ENCODE peak calls at places on chromosome 15, in eight cellular contexts. One of them, this sample, is unnamed. For H3K4me1, the result is how much of the 10 kb centered on the place peaks cover.

GRCh38 chr15:56468271-56468912 is 3.5 kb upstream of the MNS1 start:
- DNase-seq in heart left ventricle: no peak
- DNase-seq in adrenal gland: no peak
- DNase-seq in ovary: no peak
- DNase-seq in HCT116: no peak
- DNase-seq in IMR-90: peak
- DNase-seq in Peyer's patch: no peak
- DNase-seq in transverse colon: no peak
- DNase-seq in this sample: no peak

GRCh38 chr15:29676961-29677402 is 145.3 kb downstream of the TJP1 start:
- DNase-seq in heart left ventricle: no peak
- DNase-seq in adrenal gland: no peak
- DNase-seq in ovary: no peak
- DNase-seq in HCT116: no peak
- DNase-seq in IMR-90: peak
- DNase-seq in Peyer's patch: no peak
- DNase-seq in transverse colon: no peak
- DNase-seq in this sample: no peak

GRCh38 chr15:44598066-44598465 is 61.1 kb downstream of the EIF3J start:
- DNase-seq in heart left ventricle: no peak
- DNase-seq in adrenal gland: no peak
- DNase-seq in ovary: no peak
- DNase-seq in HCT116: no peak
- DNase-seq in IMR-90: no peak
- DNase-seq in Peyer's patch: no peak
- DNase-seq in transverse colon: no peak
- DNase-seq in this sample: no peak

GRCh38 chr15:43511012-43511885 is 6.2 kb upstream of the MAP1A start:
- DNase-seq in heart left ventricle: no peak
- DNase-seq in adrenal gland: no peak
- DNase-seq in ovary: no peak
- DNase-seq in HCT116: peak
- DNase-seq in IMR-90: no peak
- DNase-seq in Peyer's patch: no peak
- DNase-seq in transverse colon: no peak
- DNase-seq in this sample: no peak

GRCh38 chr15:39692464-39693327 is 89.9 kb downstream of the FSIP1 start:
- DNase-seq in heart left ventricle: no peak
- DNase-seq in adrenal gland: no peak
- DNase-seq in ovary: no peak
- DNase-seq in HCT116: no peak
- DNase-seq in IMR-90: no peak
- DNase-seq in Peyer's patch: no peak
- DNase-seq in transverse colon: no peak
- DNase-seq in this sample: no peak

GRCh38 chr15:64891546-64891945 is 20.2 kb upstream of the ANKDD1A start:
- DNase-seq in heart left ventricle: no peak
- DNase-seq in adrenal gland: no peak
- DNase-seq in ovary: no peak
- DNase-seq in HCT116: no peak
- DNase-seq in IMR-90: no peak
- DNase-seq in Peyer's patch: no peak
- DNase-seq in transverse colon: no peak
- DNase-seq in this sample: no peak

GRCh38 chr15:78355185-78355584 is 15.0 kb downstream of the CRABP1 start:
- DNase-seq in heart left ventricle: no peak
- DNase-seq in adrenal gland: no peak
- DNase-seq in ovary: no peak
- DNase-seq in HCT116: no peak
- DNase-seq in IMR-90: no peak
- DNase-seq in Peyer's patch: no peak
- DNase-seq in transverse colon: no peak
- DNase-seq in this sample: no peak

GRCh38 chr15:63104727-63105126 is 16.9 kb upstream of the LACTB start:
- DNase-seq in heart left ventricle: no peak
- DNase-seq in adrenal gland: no peak
- DNase-seq in ovary: no peak
- DNase-seq in HCT116: no peak
- DNase-seq in IMR-90: peak
- DNase-seq in Peyer's patch: no peak
- DNase-seq in transverse colon: no peak
- DNase-seq in this sample: no peak

GRCh38 chr15:71219646-71220045 is 104.4 kb downstream of the THSD4 start:
- DNase-seq in heart left ventricle: no peak
- DNase-seq in adrenal gland: no peak
- DNase-seq in ovary: no peak
- DNase-seq in HCT116: no peak
- DNase-seq in IMR-90: peak
- DNase-seq in Peyer's patch: no peak
- DNase-seq in transverse colon: no peak
- DNase-seq in this sample: no peak

GRCh38 chr15:85381850-85382751 is 1.7 kb downstream of the AKAP13 start:
- DNase-seq in heart left ventricle: no peak
- DNase-seq in adrenal gland: no peak
- DNase-seq in ovary: no peak
- DNase-seq in HCT116: no peak
- DNase-seq in IMR-90: no peak
- DNase-seq in Peyer's patch: no peak
- DNase-seq in transverse colon: no peak
- DNase-seq in this sample: no peak

GRCh38 chr15:71570736-71571135 is 239.6 kb upstream of the NR2E3 start:
- DNase-seq in heart left ventricle: no peak
- DNase-seq in adrenal gland: no peak
- DNase-seq in ovary: no peak
- DNase-seq in HCT116: no peak
- DNase-seq in IMR-90: no peak
- DNase-seq in Peyer's patch: no peak
- DNase-seq in transverse colon: no peak
- DNase-seq in this sample: no peak

GRCh38 chr15:44490628-44491027 is 46.3 kb upstream of the EIF3J start:
- DNase-seq in heart left ventricle: no peak
- DNase-seq in adrenal gland: no peak
- DNase-seq in ovary: no peak
- DNase-seq in HCT116: no peak
- DNase-seq in IMR-90: peak
- DNase-seq in Peyer's patch: no peak
- DNase-seq in transverse colon: no peak
- DNase-seq in this sample: no peak

GRCh38 chr15:51706347-51706746 is 25.0 kb downstream of the SCG3 start:
- DNase-seq in heart left ventricle: no peak
- DNase-seq in adrenal gland: no peak
- DNase-seq in ovary: no peak
- DNase-seq in HCT116: no peak
- DNase-seq in IMR-90: no peak
- DNase-seq in Peyer's patch: no peak
- DNase-seq in transverse colon: no peak
- DNase-seq in this sample: no peak

GRCh38 chr15:59814409-59814808 is 125.3 kb upstream of the BNIP2 start:
- DNase-seq in heart left ventricle: no peak
- DNase-seq in adrenal gland: no peak
- DNase-seq in ovary: no peak
- DNase-seq in HCT116: no peak
- DNase-seq in IMR-90: no peak
- DNase-seq in Peyer's patch: no peak
- DNase-seq in transverse colon: no peak
- DNase-seq in this sample: no peak

GRCh38 chr15:74396445-74397238 is 29.2 kb upstream of the CYP11A1 start:
- DNase-seq in heart left ventricle: no peak
- DNase-seq in adrenal gland: no peak
- DNase-seq in ovary: no peak
- DNase-seq in HCT116: peak
- DNase-seq in IMR-90: peak
- DNase-seq in Peyer's patch: peak
- DNase-seq in transverse colon: peak
- DNase-seq in this sample: peak

GRCh38 chr15:63231717-63232116 is 42.3 kb downstream of the RAB8B start:
- DNase-seq in heart left ventricle: no peak
- DNase-seq in adrenal gland: no peak
- DNase-seq in ovary: no peak
- DNase-seq in HCT116: no peak
- DNase-seq in IMR-90: no peak
- DNase-seq in Peyer's patch: no peak
- DNase-seq in transverse colon: no peak
- DNase-seq in this sample: no peak

GRCh38 chr15:74499366-74499765 is 38.4 kb upstream of the UBL7 start:
- DNase-seq in heart left ventricle: no peak
- DNase-seq in adrenal gland: no peak
- DNase-seq in ovary: no peak
- DNase-seq in HCT116: no peak
- DNase-seq in IMR-90: no peak
- DNase-seq in Peyer's patch: no peak
- DNase-seq in transverse colon: no peak
- DNase-seq in this sample: no peak

GRCh38 chr15:92653836-92654524 is 1.6 kb downstream of the FAM174B start:
- DNase-seq in heart left ventricle: peak
- DNase-seq in adrenal gland: no peak
- DNase-seq in ovary: no peak
- DNase-seq in HCT116: no peak
- DNase-seq in IMR-90: no peak
- DNase-seq in Peyer's patch: peak
- DNase-seq in transverse colon: peak
- DNase-seq in this sample: peak
- TF ChIP-seq POLR2A in heart left ventricle: no peak
- TF ChIP-seq POLR2A in adrenal gland: no peak
- TF ChIP-seq POLR2A in ovary: no peak
- TF ChIP-seq POLR2A in HCT116: no peak
- TF ChIP-seq POLR2A in IMR-90: no peak
- TF ChIP-seq POLR2A in Peyer's patch: no peak
- TF ChIP-seq POLR2A in transverse colon: no peak
- TF ChIP-seq POLR2A in this sample: no peak

GRCh38 chr15:80160570-80161156 is 7.9 kb downstream of the FAH start:
- DNase-seq in heart left ventricle: peak
- DNase-seq in adrenal gland: peak
- DNase-seq in ovary: no peak
- DNase-seq in HCT116: no peak
- DNase-seq in IMR-90: peak
- DNase-seq in Peyer's patch: peak
- DNase-seq in transverse colon: peak
- DNase-seq in this sample: no peak
- H3K27ac ChIP-seq in heart left ventricle: no peak
- H3K27ac ChIP-seq in adrenal gland: peak
- H3K27ac ChIP-seq in ovary: no peak
- H3K27ac ChIP-seq in HCT116: no peak
- H3K27ac ChIP-seq in IMR-90: peak
- H3K27ac ChIP-seq in Peyer's patch: peak
- H3K27ac ChIP-seq in transverse colon: peak
- H3K27ac ChIP-seq in this sample: no peak

GRCh38 chr15:41561104-41561776 is 2.2 kb downstream of the TYRO3 start:
- DNase-seq in heart left ventricle: no peak
- DNase-seq in adrenal gland: no peak
- DNase-seq in ovary: peak
- DNase-seq in HCT116: no peak
- DNase-seq in IMR-90: no peak
- DNase-seq in Peyer's patch: no peak
- DNase-seq in transverse colon: no peak
- DNase-seq in this sample: no peak

GRCh38 chr15:41561777-41562145 is 2.7 kb downstream of the TYRO3 start:
- DNase-seq in heart left ventricle: peak
- DNase-seq in adrenal gland: no peak
- DNase-seq in ovary: peak
- DNase-seq in HCT116: no peak
- DNase-seq in IMR-90: peak
- DNase-seq in Peyer's patch: no peak
- DNase-seq in transverse colon: peak
- DNase-seq in this sample: no peak

GRCh38 chr15:41562258-41562657 is 3.2 kb downstream of the TYRO3 start:
- DNase-seq in heart left ventricle: no peak
- DNase-seq in adrenal gland: no peak
- DNase-seq in ovary: no peak
- DNase-seq in HCT116: no peak
- DNase-seq in IMR-90: no peak
- DNase-seq in Peyer's patch: no peak
- DNase-seq in transverse colon: no peak
- DNase-seq in this sample: no peak

GRCh38 chr15:41564286-41564959 is 5.4 kb downstream of the TYRO3 start:
- DNase-seq in heart left ventricle: no peak
- DNase-seq in adrenal gland: peak
- DNase-seq in ovary: peak
- DNase-seq in HCT116: no peak
- DNase-seq in IMR-90: no peak
- DNase-seq in Peyer's patch: no peak
- DNase-seq in transverse colon: no peak
- DNase-seq in this sample: no peak

GRCh38 chr15:41562784-41563198 is 3.8 kb downstream of the TYRO3 start:
- DNase-seq in heart left ventricle: no peak
- DNase-seq in adrenal gland: no peak
- DNase-seq in ovary: peak
- DNase-seq in HCT116: no peak
- DNase-seq in IMR-90: peak
- DNase-seq in Peyer's patch: no peak
- DNase-seq in transverse colon: no peak
- DNase-seq in this sample: no peak
- H3K4me1 ChIP-seq in heart left ventricle: under half
- H3K4me1 ChIP-seq in adrenal gland: under half
- H3K4me1 ChIP-seq in ovary: under half
- H3K4me1 ChIP-seq in HCT116: under half
- H3K4me1 ChIP-seq in IMR-90: under half
- H3K4me1 ChIP-seq in Peyer's patch: under half
- H3K4me1 ChIP-seq in transverse colon: under half
- H3K4me1 ChIP-seq in this sample: under half

DNA sequence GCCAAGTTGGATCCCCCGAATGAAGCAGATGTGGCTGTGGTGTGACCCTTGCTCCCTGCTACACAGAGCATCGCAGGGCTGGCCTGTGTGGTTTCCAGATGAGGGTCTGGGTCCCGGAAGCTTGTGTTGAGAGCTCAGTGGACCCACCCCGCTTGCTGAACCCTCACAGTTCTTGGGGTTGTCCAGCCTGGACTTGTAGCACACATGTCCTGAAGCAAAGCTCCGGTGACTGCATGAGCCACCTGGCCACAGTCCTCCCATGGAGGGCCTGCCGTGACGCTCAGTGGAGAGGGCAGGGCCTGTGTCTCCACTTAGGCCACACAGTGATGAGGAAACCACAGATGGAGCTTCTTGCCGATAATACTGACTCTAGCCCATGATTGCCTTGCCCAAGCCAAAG is 62.7 kb downstream of the RGMA start:
- DNase-seq in heart left ventricle: no peak
- DNase-seq in adrenal gland: peak
- DNase-seq in ovary: no peak
- DNase-seq in HCT116: no peak
- DNase-seq in IMR-90: no peak
- DNase-seq in Peyer's patch: peak
- DNase-seq in transverse colon: no peak
- DNase-seq in this sample: no peak
- TF ChIP-seq POLR2A in heart left ventricle: no peak
- TF ChIP-seq POLR2A in adrenal gland: no peak
- TF ChIP-seq POLR2A in ovary: no peak
- TF ChIP-seq POLR2A in HCT116: no peak
- TF ChIP-seq POLR2A in IMR-90: no peak
- TF ChIP-seq POLR2A in Peyer's patch: no peak
- TF ChIP-seq POLR2A in transverse colon: no peak
- TF ChIP-seq POLR2A in this sample: no peak

This sample was measured in stomach.